ENCODE peak calls at places on chromosomes 7 and 10, in five cellular contexts. V is CD4-positive, alpha-beta T cell; D is GM12878; H is neural progenitor cell; M is ovary. L is an unnamed sample.

GRCh38 chr10:115814542-115814941 is 458.5 kb downstream of the GFRA1 start:
- DNase-seq in V (no peak), D (no peak), H (no peak), M (no peak), L (no peak)

GRCh38 chr10:29120216-29120615 is 168.7 kb upstream of the LYZL1 start:
- DNase-seq in V (no peak), D (no peak), H (no peak), M (no peak), L (no peak)

GRCh38 chr7:101156866-101157589 is 2.8 kb downstream of the AP1S1 start:
- DNase-seq in V (no peak), D (no peak), H (no peak), M (no peak), L (no peak)

GRCh38 chr10:70367195-70367796 is 15.1 kb downstream of the LRRC20 start:
- DNase-seq in V (no peak), D (no peak), H (no peak), M (no peak), L (peak; percentile 57)

GRCh38 chr7:75054744-75055527 is 18.7 kb downstream of the RCC1L start:
- DNase-seq in V (no peak), D (no peak), H (no peak), M (peak; percentile 47), L (peak; percentile 52)

GRCh38 chr10:85527610-85528317 is 838.8 kb downstream of the GRID1 start:
- DNase-seq in V (no peak), D (no peak), H (no peak), M (no peak), L (no peak)

GRCh38 chr10:113947138-113948011 is 92.9 kb downstream of the NHLRC2 start:
- DNase-seq in V (no peak), D (no peak), H (no peak), M (no peak), L (no peak)

GRCh38 chr7:35036361-35037171 is 719 bp downstream of the DPY19L1 start:
- DNase-seq in V (peak; percentile 39), D (no peak), H (peak; percentile 88), M (peak; percentile 51), L (no peak)

GRCh38 chr10:73997479-73997805 is 474 bp upstream of the VCL start:
- DNase-seq in V (no peak), D (no peak), H (no peak), M (no peak), L (no peak)

GRCh38 chr10:122853665-122854313 is 8.1 kb upstream of the CUZD1 start:
- DNase-seq in V (no peak), D (no peak), H (no peak), M (no peak), L (no peak)

GRCh38 chr10:44689368-44689767 is 221.8 kb upstream of the TMEM72 start:
- DNase-seq in V (no peak), D (no peak), H (peak; percentile 53), M (no peak), L (no peak)

GRCh38 chr7:55593515-55594318 is 21.4 kb upstream of the VOPP1 start:
- DNase-seq in V (peak; percentile 61), D (no peak), H (peak; percentile 73), M (peak; percentile 50), L (no peak)

GRCh38 chr7:85175217-85175616 is 11.6 kb downstream of the SEMA3D start:
- DNase-seq in V (no peak), D (no peak), H (no peak), M (no peak), L (no peak)

GRCh38 chr10:77792155-77792554 is 134.4 kb downstream of the DLG5 start:
- DNase-seq in V (no peak), D (no peak), H (no peak), M (no peak), L (no peak)

DNA sequence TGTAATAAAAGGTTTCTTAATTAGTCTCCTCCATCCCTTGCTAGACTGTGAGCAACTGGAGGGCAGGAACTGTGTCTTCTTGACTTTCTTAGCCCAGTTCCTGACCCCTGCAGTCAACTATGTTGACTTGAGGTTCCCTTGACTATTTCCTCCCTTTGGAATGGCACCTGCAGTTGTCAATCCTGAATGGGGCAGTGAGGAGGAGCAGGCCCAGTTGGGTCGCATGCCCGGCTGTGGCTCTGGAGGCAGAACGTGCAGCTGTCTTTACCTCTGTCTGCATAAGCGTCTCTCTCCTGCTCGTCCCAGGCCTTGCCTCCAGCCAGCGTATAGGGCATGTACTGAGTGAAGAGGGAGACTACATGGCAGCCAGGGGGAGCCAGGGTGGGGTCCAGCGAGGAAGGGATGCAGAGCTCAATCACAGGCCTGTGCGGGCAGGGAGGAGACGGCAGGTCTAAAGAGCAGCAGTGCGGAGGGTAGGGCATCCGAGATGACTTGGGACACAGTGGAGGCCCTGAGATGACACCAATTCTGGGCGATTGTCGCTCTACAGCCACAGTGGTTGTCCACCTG is 26.8 kb downstream of the PYROXD2 start:
- DNase-seq in V (no peak), D (no peak), H (peak; percentile 16), M (no peak), L (no peak)
- TF ChIP-seq CTCF in V (no peak), D (no peak), H (peak; percentile 8), M (no peak), L (no peak)

GRCh38 chr7:108016841-108017775 is 14.1 kb upstream of the LAMB1 start:
- DNase-seq in V (no peak), D (no peak), H (no peak), M (no peak), L (no peak)

GRCh38 chr7:108018668-108019067 is 15.7 kb upstream of the LAMB1 start:
- DNase-seq in V (no peak), D (no peak), H (no peak), M (no peak), L (no peak)

GRCh38 chr7:108014747-108015682 is 12.1 kb upstream of the LAMB1 start:
- DNase-seq in V (no peak), D (no peak), H (no peak), M (no peak), L (no peak)

GRCh38 chr7:108015740-108016139 is 12.8 kb upstream of the LAMB1 start:
- DNase-seq in V (no peak), D (no peak), H (no peak), M (no peak), L (no peak)

GRCh38 chr7:108017776-108018151 is 14.8 kb upstream of the LAMB1 start:
- DNase-seq in V (no peak), D (no peak), H (no peak), M (no peak), L (no peak)
- TF ChIP-seq CTCF in V (no peak), D (no peak), H (no peak), M (no peak), L (no peak)

GRCh38 chr7:38223311-38223710 is 45.3 kb downstream of the STARD3NL start:
- DNase-seq in V (no peak), D (no peak), H (no peak), M (no peak), L (no peak)

GRCh38 chr7:38222481-38223096 is 44.5 kb downstream of the STARD3NL start:
- DNase-seq in V (no peak), D (peak; percentile 34), H (peak; percentile 55), M (no peak), L (no peak)

GRCh38 chr7:38217672-38218071 is 39.6 kb downstream of the STARD3NL start:
- DNase-seq in V (no peak), D (no peak), H (no peak), M (no peak), L (no peak)

GRCh38 chr7:38224392-38224791 is 46.3 kb downstream of the STARD3NL start:
- DNase-seq in V (no peak), D (no peak), H (no peak), M (no peak), L (no peak)

DNA sequence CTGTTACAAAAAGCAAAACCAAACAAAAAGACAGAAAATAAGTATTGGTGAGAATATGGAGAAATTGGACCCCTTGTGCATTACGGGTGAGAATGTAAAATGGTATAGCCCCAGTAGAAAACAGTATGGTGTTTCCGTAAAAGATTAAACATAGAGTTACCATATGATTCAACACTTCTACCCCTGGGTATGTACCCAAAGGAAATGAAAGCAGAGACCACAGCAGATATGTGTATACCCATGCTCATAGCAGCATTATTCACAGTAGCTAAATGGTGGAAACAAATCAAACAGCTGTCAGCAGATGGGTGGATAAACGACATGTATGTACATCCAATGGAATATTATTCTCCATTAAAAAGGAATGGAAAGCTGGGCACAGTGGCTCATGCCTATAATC is 42.4 kb downstream of the STARD3NL start:
- DNase-seq in V (no peak), D (no peak), H (no peak), M (no peak), L (no peak)
- TF ChIP-seq CTCF in V (no peak), D (no peak), H (no peak), M (no peak), L (no peak)

DNA sequence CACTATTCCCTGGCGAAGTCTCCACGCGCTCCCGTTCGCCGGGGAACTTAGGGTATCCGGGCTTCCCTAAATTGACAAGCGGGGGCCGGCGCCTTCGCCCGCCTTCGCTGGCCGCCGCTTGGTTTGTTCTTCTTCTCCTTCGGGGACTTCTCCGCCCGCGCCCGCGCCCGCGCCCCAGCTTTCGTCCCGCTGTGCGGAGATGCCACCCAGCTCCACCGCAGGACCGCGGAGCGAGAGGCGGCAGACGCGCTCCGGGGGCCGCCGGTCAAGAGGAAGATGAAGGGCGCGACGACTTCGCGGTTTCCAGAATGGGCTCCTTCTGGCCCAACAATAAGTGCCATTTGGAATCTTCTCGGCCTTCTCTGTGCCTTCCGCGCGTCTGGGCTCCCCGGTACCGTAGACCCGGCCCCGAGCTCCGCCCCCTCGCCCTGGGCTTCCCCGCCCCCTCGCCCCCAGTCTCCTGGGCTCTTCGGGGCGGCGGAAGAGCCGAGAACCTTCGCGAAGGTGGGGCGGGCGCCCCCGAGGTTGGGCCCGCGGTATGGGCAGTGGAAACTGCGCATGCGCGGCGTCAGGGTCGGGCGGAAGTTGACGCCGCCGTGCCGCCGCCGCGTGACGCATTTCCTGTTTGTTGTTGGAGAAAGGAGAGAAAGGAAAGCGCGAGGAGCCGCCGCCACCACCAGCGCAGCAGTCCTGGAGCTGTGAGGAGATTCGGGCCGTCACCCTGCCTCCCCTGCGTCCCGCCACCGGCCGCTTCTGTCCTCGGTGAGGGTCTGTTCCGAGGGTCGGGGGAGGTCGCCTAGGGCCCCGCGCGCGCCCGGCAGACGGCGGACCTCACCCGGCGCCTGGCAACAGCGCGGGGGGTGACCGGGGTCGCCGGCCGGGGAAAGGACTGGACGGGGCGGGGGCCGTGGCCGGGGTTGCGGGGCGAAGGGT is at the start of gene DNAJB6:
- DNase-seq in V (peak; percentile 96), D (peak; percentile 74), H (peak; percentile 96), M (peak; percentile 94), L (peak; percentile 62)
- TF ChIP-seq CTCF in V (no peak), D (no peak), H (no peak), M (no peak), L (no peak)

GRCh38 chr7:98284335-98285036 is 3.0 kb downstream of the BRI3 start:
- DNase-seq in V (no peak), D (no peak), H (no peak), M (peak; percentile 42), L (no peak)
- TF ChIP-seq CTCF in V (no peak), D (no peak), H (no peak), M (no peak), L (no peak)

GRCh38 chr10:58919927-58920654 is 256.4 kb upstream of the PHYHIPL start:
- DNase-seq in V (no peak), D (no peak), H (peak; percentile 24), M (no peak), L (peak; percentile 72)
- TF ChIP-seq CTCF in V (no peak), D (no peak), H (no peak), M (no peak), L (no peak)